ENCODE peak calls at places on chromosome X, in seven cellular contexts. G is H9, F is mesendoderm, Q is IMR-90, W is mesenchymal stem cell, R is H1, H is trophoblast cell. D is an unnamed sample.

GRCh38 chrX:122094611-122095010 is 1047.2 kb downstream of the GLUD2 start:
- DNase-seq in W (no peak), H (no peak), R (no peak), G (no peak), F (no peak), Q (no peak), D (no peak)

GRCh38 chrX:110103344-110103743 is 100.4 kb downstream of the TMEM164 start:
- DNase-seq in R (no peak), G (no peak), F (peak; percentile 20), W (no peak), Q (no peak), H (no peak), D (no peak)

GRCh38 chrX:5916945-5917344 is 311.7 kb downstream of the NLGN4X start:
- DNase-seq in G (no peak), Q (no peak), F (peak; percentile 5), W (no peak), R (no peak), H (no peak), D (no peak)

GRCh38 chrX:136457303-136457917 is 30.3 kb upstream of the BRS3 start:
- DNase-seq in G (no peak), H (no peak), R (no peak), F (no peak), Q (no peak), W (no peak), D (no peak)

GRCh38 chrX:118603981-118604380 is 108.4 kb downstream of the DOCK11 start:
- DNase-seq in F (peak; percentile 63), R (peak; percentile 49), G (peak; percentile 50), H (peak; percentile 78), W (peak; percentile 68), Q (peak; percentile 61), D (peak; percentile 38)

GRCh38 chrX:112819813-112820212 is 20.8 kb downstream of the AMOT start:
- DNase-seq in H (no peak), Q (no peak), G (no peak), F (no peak), R (no peak), W (no peak), D (no peak)

GRCh38 chrX:87583679-87584078 is 66.1 kb downstream of the KLHL4 start:
- DNase-seq in H (peak; percentile 46), Q (peak; percentile 10), G (peak; percentile 66), W (peak; percentile 7), R (peak; percentile 48), F (peak; percentile 62), D (no peak)

GRCh38 chrX:136185409-136186022 is 38.2 kb downstream of the FHL1 start:
- DNase-seq in H (no peak), F (no peak), R (no peak), W (peak; percentile 63), G (no peak), Q (peak; percentile 47), D (no peak)

GRCh38 chrX:24231169-24231568 is 81.6 kb downstream of the ZFX start:
- DNase-seq in Q (peak; percentile 93), H (no peak), R (no peak), W (peak; percentile 81), G (no peak), F (no peak), D (no peak)

GRCh38 chrX:12767856-12768255 is 23.4 kb upstream of the PRPS2 start:
- DNase-seq in F (no peak), Q (no peak), G (no peak), H (no peak), W (no peak), R (no peak), D (no peak)

GRCh38 chrX:37846558-37846933 is 825 bp downstream of the DYNLT3 start:
- DNase-seq in Q (no peak), W (no peak), H (no peak), F (no peak), R (no peak), G (no peak), D (no peak)

GRCh38 chrX:68438575-68438974 is 5.3 kb upstream of the OPHN1 start:
- DNase-seq in G (no peak), R (no peak), W (no peak), Q (no peak), H (no peak), F (peak; percentile 54), D (no peak)

GRCh38 chrX:66760648-66761047 is 121.8 kb upstream of the EDA2R start:
- DNase-seq in Q (no peak), H (peak; percentile 18), R (no peak), W (peak; percentile 1), G (no peak), F (peak; percentile 8), D (no peak)

GRCh38 chrX:68829594-68830485 is 1.0 kb downstream of the EFNB1 start:
- DNase-seq in Q (peak; percentile 19), W (peak; percentile 46), R (peak; percentile 40), G (peak; percentile 25), H (peak; percentile 27), F (no peak), D (no peak)

GRCh38 chrX:33339219-33339618 is 127.9 kb upstream of the DMD start:
- DNase-seq in R (no peak), Q (peak; percentile 16), H (no peak), W (no peak), F (peak; percentile 3), G (peak; percentile 24), D (no peak)

GRCh38 chrX:141760761-141761160 is 62.2 kb upstream of the SPANXD start:
- DNase-seq in R (no peak), G (no peak), Q (peak; percentile 26), W (no peak), F (no peak), H (peak; percentile 48), D (no peak)

GRCh38 chrX:153317996-153318722 is 3.4 kb downstream of the PNMA6F start:
- DNase-seq in Q (no peak), R (no peak), H (no peak), F (no peak), G (no peak), W (no peak), D (no peak)

GRCh38 chrX:55011294-55011693 is 11.1 kb downstream of the APEX2 start:
- DNase-seq in R (no peak), H (peak; percentile 13), W (peak; percentile 1), G (no peak), F (no peak), Q (peak; percentile 4), D (no peak)

GRCh38 chrX:131802836-131803626 is 220.1 kb upstream of the STK26 start:
- DNase-seq in F (peak; percentile 28), Q (peak; percentile 52), W (no peak), H (peak; percentile 97), R (peak; percentile 51), G (no peak), D (no peak)

GRCh38 chrX:19846995-19847790 is 40.2 kb downstream of the SH3KBP1 start:
- DNase-seq in R (no peak), F (peak; percentile 86), G (no peak), Q (peak; percentile 89), H (peak; percentile 86), W (peak; percentile 93), D (no peak)

GRCh38 chrX:119654112-119654531 is 38.8 kb downstream of the SEPTIN6 start:
- DNase-seq in Q (peak; percentile 54), R (no peak), H (no peak), W (peak; percentile 86), F (peak; percentile 51), G (peak; percentile 36), D (peak; percentile 1)

GRCh38 chrX:132292753-132293152 is 73.5 kb upstream of the RAP2C start:
- DNase-seq in R (no peak), G (peak; percentile 32), H (peak; percentile 79), F (peak; percentile 63), Q (peak; percentile 57), W (peak; percentile 59), D (peak; percentile 31)

GRCh38 chrX:143934542-143934941 is 50.7 kb downstream of the UBE2NL start:
- DNase-seq in W (peak; percentile 1), G (no peak), H (no peak), F (peak; percentile 10), R (no peak), Q (no peak), D (no peak)
- H3K23ac ChIP-seq in W (no peak overlapping the region), G (no peak overlapping the region), H (no peak overlapping the region), F (no peak overlapping the region), R (no peak overlapping the region), Q (no peak overlapping the region), D (no peak overlapping the region)

GRCh38 chrX:97616883-97617510 is 733.3 kb downstream of the RPA4 start:
- DNase-seq in R (no peak), F (peak; percentile 16), H (peak; percentile 9), W (peak; percentile 65), G (no peak), Q (peak; percentile 74), D (no peak)
- H3K23ac ChIP-seq in R (no peak overlapping the region), F (no peak overlapping the region), H (no peak overlapping the region), W (no peak overlapping the region), G (no peak overlapping the region), Q (no peak overlapping the region), D (no peak overlapping the region)

GRCh38 chrX:151981129-151981528 is 6.7 kb upstream of the GABRE start:
- DNase-seq in W (peak; percentile 13), F (no peak), H (no peak), G (no peak), R (no peak), Q (peak; percentile 17), D (no peak)
- H3K23ac ChIP-seq in W (no peak overlapping the region), F (no peak overlapping the region), H (no peak overlapping the region), G (no peak overlapping the region), R (no peak overlapping the region), Q (no peak overlapping the region), D (no peak overlapping the region)

DNA sequence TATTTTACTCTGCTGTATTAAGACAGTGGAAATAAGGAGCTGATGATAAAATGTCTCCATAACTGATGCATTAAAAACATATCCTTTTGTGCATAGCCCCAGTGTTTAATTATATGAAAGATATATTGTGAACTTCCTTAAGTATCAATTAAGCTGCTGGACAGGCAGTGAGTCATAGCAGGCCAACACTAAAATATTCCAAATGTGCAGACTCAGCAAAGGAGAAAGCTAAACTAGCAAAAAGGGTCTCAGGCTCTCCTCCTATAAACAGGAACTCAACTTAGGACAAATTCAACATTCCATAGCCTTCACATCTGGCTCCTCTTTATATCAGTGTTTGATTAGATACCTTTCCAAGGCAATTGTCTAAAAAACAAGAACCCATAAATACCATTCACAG is 15.6 kb downstream of the TNMD start:
- DNase-seq in R (no peak), H (no peak), W (peak; percentile 4), G (no peak), F (no peak), Q (no peak), D (no peak)
- H3K23ac ChIP-seq in R (no peak overlapping the region), H (no peak overlapping the region), W (no peak overlapping the region), G (no peak overlapping the region), F (no peak overlapping the region), Q (no peak overlapping the region), D (no peak overlapping the region)

GRCh38 chrX:75986980-75987379 is 185.9 kb upstream of the PBDC1 start:
- DNase-seq in Q (no peak), G (no peak), R (no peak), H (no peak), W (no peak), F (peak; percentile 28), D (no peak)
- H3K23ac ChIP-seq in Q (no peak overlapping the region), G (no peak overlapping the region), R (no peak overlapping the region), H (no peak overlapping the region), W (no peak overlapping the region), F (no peak overlapping the region), D (no peak overlapping the region)

GRCh38 chrX:72023071-72023470 is 108.6 kb downstream of the RTL5 start:
- DNase-seq in Q (no peak), H (no peak), W (no peak), F (no peak), G (no peak), R (no peak), D (no peak)
- H3K23ac ChIP-seq in Q (no peak overlapping the region), H (no peak overlapping the region), W (no peak overlapping the region), F (no peak overlapping the region), G (no peak overlapping the region), R (no peak overlapping the region), D (no peak overlapping the region)

D was measured in neuronal stem cell.